ENCODE peak calls at places on chromosomes 3 and 15, in five cellular contexts. One of them, this sample, is unnamed.

GRCh38 chr15:55846108-55846707 is 103.3 kb upstream of the PRTG start:
- DNase-seq in foreskin keratinocyte: peak
- DNase-seq in SHP77 treated with DMSO at 0.1 percent for 48 hours: peak
- DNase-seq in KBM-7: peak
- DNase-seq in HS-5: peak
- DNase-seq in this sample: no peak

GRCh38 chr3:140933552-140933951 is 8.1 kb upstream of the SLC25A36 start:
- DNase-seq in foreskin keratinocyte: no peak
- DNase-seq in SHP77 treated with DMSO at 0.1 percent for 48 hours: no peak
- DNase-seq in KBM-7: no peak
- DNase-seq in HS-5: no peak
- DNase-seq in this sample: no peak

GRCh38 chr3:2837233-2837632 is 272.9 kb downstream of the IL5RA start:
- DNase-seq in foreskin keratinocyte: no peak
- DNase-seq in SHP77 treated with DMSO at 0.1 percent for 48 hours: no peak
- DNase-seq in KBM-7: no peak
- DNase-seq in HS-5: no peak
- DNase-seq in this sample: no peak

GRCh38 chr3:127215714-127216414 is 22.9 kb downstream of the PRR23E start:
- DNase-seq in foreskin keratinocyte: no peak
- DNase-seq in SHP77 treated with DMSO at 0.1 percent for 48 hours: no peak
- DNase-seq in KBM-7: no peak
- DNase-seq in HS-5: no peak
- DNase-seq in this sample: no peak

GRCh38 chr15:57947781-57948180 is 117.7 kb downstream of the ALDH1A2 start:
- DNase-seq in foreskin keratinocyte: no peak
- DNase-seq in SHP77 treated with DMSO at 0.1 percent for 48 hours: no peak
- DNase-seq in KBM-7: no peak
- DNase-seq in HS-5: no peak
- DNase-seq in this sample: no peak

GRCh38 chr3:196648856-196649255 is 9.4 kb downstream of the NRROS start:
- DNase-seq in foreskin keratinocyte: no peak
- DNase-seq in SHP77 treated with DMSO at 0.1 percent for 48 hours: no peak
- DNase-seq in KBM-7: no peak
- DNase-seq in HS-5: no peak
- DNase-seq in this sample: no peak

GRCh38 chr3:15815696-15816095 is 17.9 kb upstream of the ANKRD28 start:
- DNase-seq in foreskin keratinocyte: peak
- DNase-seq in SHP77 treated with DMSO at 0.1 percent for 48 hours: no peak
- DNase-seq in KBM-7: no peak
- DNase-seq in HS-5: no peak
- DNase-seq in this sample: peak

GRCh38 chr3:171792549-171792948 is 17.7 kb downstream of the PLD1 start:
- DNase-seq in foreskin keratinocyte: peak
- DNase-seq in SHP77 treated with DMSO at 0.1 percent for 48 hours: no peak
- DNase-seq in KBM-7: no peak
- DNase-seq in HS-5: no peak
- DNase-seq in this sample: no peak

GRCh38 chr3:100496711-100497261 is 4.4 kb downstream of the TMEM45A start:
- DNase-seq in foreskin keratinocyte: peak
- DNase-seq in SHP77 treated with DMSO at 0.1 percent for 48 hours: no peak
- DNase-seq in KBM-7: no peak
- DNase-seq in HS-5: peak
- DNase-seq in this sample: peak

GRCh38 chr3:9122732-9123364 is 126.6 kb downstream of the SRGAP3 start:
- DNase-seq in foreskin keratinocyte: no peak
- DNase-seq in SHP77 treated with DMSO at 0.1 percent for 48 hours: no peak
- DNase-seq in KBM-7: no peak
- DNase-seq in HS-5: no peak
- DNase-seq in this sample: no peak

GRCh38 chr15:73763893-73764292 is 10.7 kb upstream of the INSYN1 start:
- DNase-seq in foreskin keratinocyte: no peak
- DNase-seq in SHP77 treated with DMSO at 0.1 percent for 48 hours: no peak
- DNase-seq in KBM-7: no peak
- DNase-seq in HS-5: no peak
- DNase-seq in this sample: no peak